ENCODE peak calls at places on chromosomes 4 and X, in six cellular contexts. B, F, D, J, V and P are unnamed samples.
A peak's percentile ranks its signal among the peaks of the same experiment; 100 is the strongest.

GRCh38 chrX:13223868-13224555 is 95.8 kb downstream of the ATXN3L start:
- DNase-seq in B (peak; percentile 94), F (no peak), D (no peak), J (no peak), V (no peak), P (no peak)

GRCh38 chrX:151081016-151081415 is 95.4 kb upstream of the GPR50 start:
- DNase-seq in B (no peak), F (no peak), D (no peak), J (no peak), V (no peak), P (no peak)

GRCh38 chr4:134027931-134028330 is 173.7 kb downstream of the PABPC4L start:
- DNase-seq in B (peak; percentile 85), F (no peak), D (no peak), J (no peak), V (peak; percentile 3), P (no peak)

GRCh38 chrX:154458954-154459829 is 1.1 kb downstream of the PLXNA3 start:
- DNase-seq in B (peak; percentile 54), F (no peak), D (no peak), J (peak; percentile 55), V (peak; percentile 68), P (no peak)

GRCh38 chr4:126582737-126583136 is 1050.0 kb upstream of the INTU start:
- DNase-seq in B (peak; percentile 16), F (no peak), D (no peak), J (no peak), V (no peak), P (no peak)

GRCh38 chr4:140081582-140082398 is 72.2 kb downstream of the MAML3 start:
- DNase-seq in B (no peak), F (no peak), D (no peak), J (no peak), V (no peak), P (no peak)

GRCh38 chr4:41725254-41725653 is 23.3 kb downstream of the PHOX2B start:
- DNase-seq in B (no peak), F (no peak), D (no peak), J (no peak), V (no peak), P (no peak)

GRCh38 chr4:153451931-153452660 is 14.1 kb upstream of the TMEM131L start:
- DNase-seq in B (no peak), F (no peak), D (no peak), J (peak; percentile 49), V (no peak), P (no peak)

GRCh38 chrX:129780441-129781105 is 824 bp downstream of the SASH3 start:
- DNase-seq in B (no peak), F (no peak), D (no peak), J (no peak), V (no peak), P (no peak)

GRCh38 chr4:10013722-10014121 is 7.6 kb downstream of the SLC2A9 start:
- DNase-seq in B (peak; percentile 64), F (no peak), D (no peak), J (peak; percentile 62), V (peak; percentile 38), P (no peak)

GRCh38 chr4:14196141-14196540 is 568.6 kb upstream of the BOD1L1 start:
- DNase-seq in B (peak; percentile 71), F (peak; percentile 17), D (no peak), J (peak; percentile 54), V (peak; percentile 43), P (no peak)

GRCh38 chr4:149891381-149891780 is 75.7 kb upstream of the IQCM start:
- DNase-seq in B (no peak), F (no peak), D (no peak), J (no peak), V (no peak), P (no peak)

GRCh38 chr4:173046818-173047217 is 121.8 kb upstream of the GALNT7 start:
- DNase-seq in B (no peak), F (no peak), D (no peak), J (no peak), V (no peak), P (no peak)

GRCh38 chr4:158139086-158139485 is 33.7 kb downstream of the GASK1B start:
- DNase-seq in B (no peak), F (no peak), D (no peak), J (no peak), V (no peak), P (no peak)

GRCh38 chr4:145420595-145421214 is 60.9 kb upstream of the SMAD1 start:
- DNase-seq in B (no peak), F (no peak), D (no peak), J (no peak), V (no peak), P (no peak)

GRCh38 chr4:156763511-156763910 is 208.1 kb downstream of the PDGFC start:
- DNase-seq in B (no peak), F (no peak), D (no peak), J (no peak), V (no peak), P (no peak)

GRCh38 chr4:83636930-83637329 is 101.0 kb downstream of the GPAT3 start:
- DNase-seq in B (no peak), F (no peak), D (no peak), J (no peak), V (no peak), P (no peak)
- H3K27ac ChIP-seq in B (no peak overlapping the region), F (no peak overlapping the region), D (no peak overlapping the region), J (no peak overlapping the region), V (no peak overlapping the region), P (no peak overlapping the region)

GRCh38 chr4:127631420-127631819 is 1.3 kb upstream of the INTU start:
- DNase-seq in B (peak; percentile 59), F (no peak), D (no peak), J (no peak), V (no peak), P (no peak)

GRCh38 chr4:127632420-127633403 is at the start of gene INTU:
- DNase-seq in B (peak; percentile 89), F (peak; percentile 89), D (peak; percentile 94), J (peak; percentile 94), V (peak; percentile 96), P (peak; percentile 97)

GRCh38 chr4:127630152-127630551 is 2.6 kb upstream of the INTU start:
- DNase-seq in B (no peak), F (no peak), D (no peak), J (no peak), V (no peak), P (no peak)

GRCh38 chr4:127634181-127634580 is 1.4 kb downstream of the INTU start:
- DNase-seq in B (no peak), F (no peak), D (no peak), J (no peak), V (no peak), P (no peak)
- H3K4me3 ChIP-seq in B (peak overlapping the region; percentile 92), F (no peak overlapping the region), D (no peak overlapping the region), J (no peak overlapping the region), V (no peak overlapping the region), P (peak overlapping the region; percentile 85)

GRCh38 chrX:47621851-47622250 is 2.2 kb upstream of the SYN1 start:
- DNase-seq in B (no peak), F (no peak), D (peak; percentile 9), J (no peak), V (no peak), P (no peak)

GRCh38 chrX:47618923-47619485 is 653 bp downstream of the SYN1 start:
- DNase-seq in B (no peak), F (no peak), D (no peak), J (no peak), V (no peak), P (no peak)

GRCh38 chrX:47623540-47624027 is 3.9 kb upstream of the SYN1 start:
- DNase-seq in B (no peak), F (peak; percentile 54), D (peak; percentile 59), J (peak; percentile 54), V (peak; percentile 34), P (peak; percentile 84)

GRCh38 chrX:47620303-47620685 is 637 bp upstream of the SYN1 start:
- DNase-seq in B (no peak), F (no peak), D (peak; percentile 16), J (no peak), V (no peak), P (no peak)

DNA sequence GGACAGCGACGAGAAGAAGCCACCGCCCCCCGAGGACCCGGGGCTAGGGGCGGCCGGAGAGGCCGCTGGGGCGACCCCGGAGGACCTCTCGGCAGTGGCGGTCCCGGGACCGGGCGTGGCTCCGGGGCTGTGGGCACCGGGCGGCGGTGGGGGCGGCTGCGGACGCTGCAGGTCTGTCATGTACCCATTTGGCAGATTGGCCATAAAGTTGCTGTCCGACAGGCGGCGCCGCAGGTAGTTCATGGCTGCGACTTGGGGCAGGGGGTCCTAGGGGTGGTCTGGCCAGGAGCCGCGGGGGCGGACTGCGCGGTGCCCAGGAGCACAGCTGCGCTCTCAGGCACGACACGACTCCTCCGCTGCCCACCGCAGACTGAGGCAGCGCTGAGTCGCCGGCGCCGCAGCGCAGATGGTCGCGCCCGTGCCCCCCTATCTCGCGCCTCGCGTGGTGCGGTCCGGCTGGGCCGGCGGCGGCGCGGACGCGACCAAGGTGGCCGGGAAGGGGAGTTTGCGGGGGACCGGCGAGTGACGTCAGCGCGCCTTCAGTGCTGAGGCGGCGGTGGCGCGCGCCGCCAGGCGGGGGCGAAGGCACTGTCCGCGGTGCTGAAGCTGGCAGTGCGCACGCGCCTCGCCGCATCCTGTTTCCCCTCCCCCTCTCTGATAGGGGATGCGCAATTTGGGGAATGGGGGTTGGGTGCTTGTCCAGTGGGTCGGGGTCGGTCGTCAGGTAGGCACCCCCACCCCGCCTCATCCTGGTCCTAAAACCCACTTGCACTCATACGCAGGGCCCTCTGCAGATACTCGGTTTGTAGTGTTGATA is at the start of gene SYN1:
- DNase-seq in B (peak; percentile 38), F (peak; percentile 86), D (no peak), J (peak; percentile 85), V (peak; percentile 77), P (peak; percentile 83)
- TF ChIP-seq CTCF in B (no peak), F (peak; percentile 64), D (no peak), J (no peak), V (peak; percentile 5), P (peak; percentile 42)

GRCh38 chrX:110965409-110965808 is 130.6 kb upstream of the PAK3 start:
- DNase-seq in B (no peak), F (no peak), D (no peak), J (no peak), V (no peak), P (no peak)

GRCh38 chrX:110966046-110966445 is 129.9 kb upstream of the PAK3 start:
- DNase-seq in B (no peak), F (no peak), D (no peak), J (no peak), V (no peak), P (no peak)

GRCh38 chrX:110966839-110967238 is 129.2 kb upstream of the PAK3 start:
- DNase-seq in B (no peak), F (no peak), D (no peak), J (no peak), V (no peak), P (no peak)

GRCh38 chrX:110964761-110965160 is 131.2 kb upstream of the PAK3 start:
- DNase-seq in B (no peak), F (no peak), D (no peak), J (no peak), V (no peak), P (peak; percentile 50)
- H3K27ac ChIP-seq in B (no peak overlapping the region), F (no peak overlapping the region), D (no peak overlapping the region), J (no peak overlapping the region), V (no peak overlapping the region), P (no peak overlapping the region)

DNA sequence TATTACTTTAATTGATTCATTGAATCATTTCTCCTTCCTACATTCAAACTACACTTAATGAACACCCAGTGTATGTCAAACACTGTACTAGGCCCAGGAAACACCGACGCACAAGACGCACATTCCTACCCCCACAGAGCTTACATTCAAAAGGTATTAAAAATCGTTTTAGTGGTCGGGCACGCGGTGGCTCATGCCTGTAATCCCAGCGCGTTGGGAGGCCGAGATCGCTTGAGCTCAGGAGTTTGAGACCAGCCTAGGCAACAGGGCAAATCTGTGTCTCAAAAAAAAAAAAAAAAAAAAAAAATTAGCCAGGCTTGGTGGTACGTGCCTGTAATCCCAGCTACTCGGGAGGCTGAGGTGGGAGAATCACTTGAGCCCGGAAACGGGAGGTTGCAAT is 6.4 kb upstream of the NEUROG2 start:
- DNase-seq in B (no peak), F (no peak), D (no peak), J (no peak), V (no peak), P (no peak)
- H3K4me3 ChIP-seq in B (no peak overlapping the region), F (no peak overlapping the region), D (no peak overlapping the region), J (no peak overlapping the region), V (no peak overlapping the region), P (no peak overlapping the region)